ENCODE peak calls at places on chromosome X, in six cellular contexts. D, K, T, H, O and U are unnamed samples.

GRCh38 chrX:64176876-64177275 is 28.6 kb downstream of the AMER1 start:
- DNase-seq in D (no peak), O (no peak), H (no peak), T (no peak), K (no peak), U (no peak)

GRCh38 chrX:132837971-132838370 is 120.5 kb downstream of the HS6ST2 start:
- DNase-seq in H (no peak), K (no peak), T (no peak), D (no peak), O (peak; percentile 65), U (no peak)

GRCh38 chrX:39070009-39070408 is 268.8 kb downstream of the MID1IP1 start:
- DNase-seq in D (no peak), T (no peak), K (no peak), H (no peak), O (no peak), U (no peak)

GRCh38 chrX:108018659-108019381 is 26.0 kb upstream of the VSIG1 start:
- DNase-seq in H (no peak), T (no peak), D (no peak), O (no peak), K (no peak), U (no peak)

GRCh38 chrX:96591418-96591817 is 93.2 kb upstream of the DIAPH2 start:
- DNase-seq in D (no peak), O (no peak), T (no peak), H (no peak), K (no peak), U (no peak)

GRCh38 chrX:132227383-132228112 is 8.3 kb upstream of the RAP2C start:
- DNase-seq in H (no peak), T (no peak), O (no peak), K (no peak), D (no peak), U (peak; percentile 64)

GRCh38 chrX:150547511-150548115 is 20.8 kb upstream of the MTM1 start:
- DNase-seq in O (peak; percentile 68), H (peak; percentile 64), D (peak; percentile 85), T (peak; percentile 62), K (peak; percentile 68), U (peak; percentile 81)

GRCh38 chrX:330726-331144 is 12.1 kb upstream of the GTPBP6 start:
- DNase-seq in K (no peak), H (no peak), D (peak; percentile 56), O (no peak), T (peak; percentile 39), U (no peak)

GRCh38 chrX:22445880-22446279 is 173.2 kb downstream of the CBLL2 start:
- DNase-seq in D (no peak), K (no peak), O (no peak), H (no peak), T (no peak), U (no peak)

GRCh38 chrX:8867454-8867853 is 66.3 kb upstream of the FAM9A start:
- DNase-seq in O (no peak), H (no peak), K (no peak), D (no peak), T (no peak), U (no peak)

GRCh38 chrX:63713510-63713909 is 71.5 kb downstream of the ARHGEF9 start:
- DNase-seq in T (no peak), D (no peak), H (peak; percentile 2), O (no peak), K (no peak), U (no peak)

GRCh38 chrX:123481908-123482873 is 250.7 kb downstream of the THOC2 start:
- DNase-seq in H (peak; percentile 35), K (no peak), D (no peak), T (no peak), O (no peak), U (no peak)

GRCh38 chrX:114611018-114611619 is 27.2 kb downstream of the HTR2C start:
- DNase-seq in O (peak; percentile 14), K (peak; percentile 39), T (no peak), D (no peak), H (peak; percentile 68), U (no peak)

DNA sequence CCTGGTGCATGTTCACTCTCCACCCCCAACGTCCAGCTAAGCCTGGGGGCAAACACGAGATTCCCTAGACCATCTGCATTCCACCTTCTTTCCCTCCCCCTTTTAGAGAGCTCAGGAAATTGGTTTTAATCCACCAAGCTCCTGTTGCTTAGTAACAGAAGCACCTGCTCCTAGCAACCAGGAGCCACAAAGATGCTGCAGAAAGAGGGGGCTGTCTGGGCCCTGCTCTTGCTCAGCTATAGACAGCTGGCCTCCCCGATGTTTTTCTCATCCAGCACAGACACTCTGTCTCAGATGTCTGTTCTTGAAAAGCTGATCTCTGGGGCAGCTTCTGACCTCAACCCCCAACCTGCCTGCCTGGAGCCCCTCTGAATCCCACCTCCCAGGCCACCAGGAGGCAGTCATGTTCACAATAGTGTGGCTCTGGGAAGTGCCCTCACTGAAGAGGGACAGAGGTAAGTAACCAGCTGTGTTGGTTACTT is 71.5 kb downstream of the SLC16A2 start:
- DNase-seq in H (peak; percentile 66), K (no peak), D (no peak), O (no peak), T (no peak), U (no peak)
- H3K4me3 ChIP-seq in H (no peak overlapping the region), K (no peak overlapping the region), D (no peak overlapping the region), O (no peak overlapping the region), T (no peak overlapping the region), U (no peak overlapping the region)

GRCh38 chrX:54180403-54180802 is 2.7 kb downstream of the FAM120C start:
- DNase-seq in O (no peak), K (no peak), H (no peak), T (no peak), D (no peak), U (no peak)
- H3K4me1 ChIP-seq in O (peaks cover 18% of the 10 kb centered on the region), K (peaks cover 5% of the 10 kb centered on the region), H (peaks cover 11% of the 10 kb centered on the region), T (no peaks in the 10 kb centered on the region), D (peaks cover 37% of the 10 kb centered on the region), U (peaks cover 28% of the 10 kb centered on the region)

GRCh38 chrX:2317527-2318055 is 183.2 kb downstream of the DHRSX start:
- DNase-seq in T (no peak), O (no peak), H (no peak), K (peak; percentile 11), D (no peak), U (no peak)
- TF ChIP-seq POLR2AphosphoS5 in T (no peak), O (no peak), H (no peak), K (peak; percentile 34), D (no peak), U (no peak)

DNA sequence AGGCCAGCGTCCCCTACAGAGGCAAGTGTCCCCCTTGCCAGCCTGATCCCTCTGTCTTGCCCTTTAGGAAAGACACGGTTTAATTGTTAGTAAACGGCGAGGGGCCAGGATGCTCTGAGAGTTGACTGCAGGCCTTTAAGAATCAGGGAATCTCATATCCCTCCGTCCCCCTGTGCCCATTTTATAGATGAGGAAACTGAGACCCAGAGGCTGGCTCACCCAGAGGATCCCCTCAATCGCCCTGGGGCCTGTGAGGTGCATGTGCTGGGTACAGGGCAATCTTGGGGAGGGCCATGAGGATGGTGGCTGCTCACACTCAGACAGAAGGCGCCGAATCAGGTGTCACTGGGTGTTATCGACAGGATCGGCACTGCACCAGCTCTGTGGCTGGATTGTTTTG is 575 bp downstream of the ZNF185 start:
- DNase-seq in D (no peak), O (no peak), K (no peak), T (no peak), H (no peak), U (no peak)
- H3K4me3 ChIP-seq in D (no peak overlapping the region), O (peak overlapping the region; percentile 6), K (no peak overlapping the region), T (peak overlapping the region; percentile 65), H (peak overlapping the region; percentile 55), U (peak overlapping the region; percentile 42)

GRCh38 chrX:1384738-1385250 is 7.1 kb downstream of the SLC25A6 start:
- DNase-seq in O (no peak), H (no peak), K (peak; percentile 4), D (peak; percentile 60), T (no peak), U (no peak)

GRCh38 chrX:1378306-1378758 is 13.6 kb downstream of the SLC25A6 start:
- DNase-seq in K (peak; percentile 7), D (no peak), O (no peak), H (no peak), T (no peak), U (no peak)

GRCh38 chrX:1385824-1386223 is 6.1 kb downstream of the SLC25A6 start:
- DNase-seq in T (peak; percentile 30), O (no peak), H (no peak), D (no peak), K (peak; percentile 3), U (peak; percentile 51)

GRCh38 chrX:1385251-1385794 is 6.6 kb downstream of the SLC25A6 start:
- DNase-seq in H (no peak), T (no peak), D (peak; percentile 53), K (peak; percentile 3), O (no peak), U (peak; percentile 73)

GRCh38 chrX:1380672-1381233 is 11.2 kb downstream of the SLC25A6 start:
- DNase-seq in H (no peak), O (no peak), D (peak; percentile 63), K (peak; percentile 16), T (peak; percentile 40), U (no peak)
- H3K4me1 ChIP-seq in H (no peaks in the 10 kb centered on the region), O (peaks cover 17% of the 10 kb centered on the region), D (no peaks in the 10 kb centered on the region), K (peaks cover 26% of the 10 kb centered on the region), T (no peaks in the 10 kb centered on the region), U (no peaks in the 10 kb centered on the region)

DNA sequence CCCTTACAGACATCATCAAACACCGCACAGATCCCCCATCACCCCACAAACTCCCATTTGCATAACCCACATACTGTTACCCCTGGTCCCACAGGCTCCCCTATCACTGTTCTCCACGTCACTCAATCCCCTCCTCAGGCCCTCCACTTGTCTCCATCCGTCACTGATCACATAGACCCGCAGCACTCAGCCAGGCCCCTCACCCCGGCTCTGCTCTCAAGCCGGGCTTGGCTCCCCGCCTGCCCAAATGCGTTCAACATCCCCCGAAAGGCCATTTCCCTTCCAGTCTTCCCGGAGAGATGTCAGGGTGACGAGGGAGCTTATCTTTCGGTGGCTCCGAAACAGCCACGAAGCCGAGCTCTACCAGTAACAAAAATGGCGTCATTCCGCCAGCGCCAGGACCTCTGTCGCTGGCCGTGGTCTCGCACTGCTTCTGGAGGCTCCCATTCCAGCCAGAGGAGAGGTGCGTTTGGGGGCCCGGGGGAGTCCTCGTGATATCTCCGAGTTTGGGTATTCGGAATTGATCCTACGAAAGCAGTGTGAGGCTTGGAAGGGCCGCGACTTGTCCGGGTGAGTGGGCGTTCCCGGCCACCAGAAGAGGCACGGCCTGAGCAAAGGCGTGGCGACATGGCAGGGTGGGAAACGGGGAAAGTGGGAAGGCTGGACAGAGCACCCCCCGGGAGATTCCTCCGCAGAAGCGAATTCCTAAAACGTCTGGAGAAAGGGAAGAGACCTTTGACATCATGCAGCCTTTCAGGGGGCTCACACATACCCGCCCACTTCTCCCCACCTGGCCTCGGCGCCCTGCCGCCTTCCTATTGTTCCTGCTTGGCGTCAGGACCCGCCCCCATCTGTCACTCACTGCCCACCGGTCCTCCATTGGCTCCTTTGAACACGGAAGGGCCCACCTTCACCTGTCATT is at the start of gene ZNF630:
- DNase-seq in O (peak; percentile 85), T (peak; percentile 68), K (peak; percentile 39), H (peak; percentile 82), D (peak; percentile 88), U (peak; percentile 80)
- TF ChIP-seq POLR2AphosphoS5 in O (peak; percentile 13), T (peak; percentile 24), K (no peak), H (peak; percentile 3), D (peak; percentile 49), U (no peak)

GRCh38 chrX:46587753-46588171 is 14.2 kb downstream of the CHST7 start:
- DNase-seq in H (no peak), K (no peak), D (no peak), T (no peak), O (no peak), U (no peak)
- H3K4me3 ChIP-seq in H (peak overlapping the region; percentile 39), K (no peak overlapping the region), D (no peak overlapping the region), T (peak overlapping the region; percentile 37), O (no peak overlapping the region), U (no peak overlapping the region)

GRCh38 chrX:10833299-10834169 is 213.1 kb upstream of the MID1 start:
- DNase-seq in T (peak; percentile 50), K (no peak), O (peak; percentile 70), D (peak; percentile 71), H (peak; percentile 65), U (peak; percentile 58)
- H3K4me1 ChIP-seq in T (no peaks in the 10 kb centered on the region), K (no peaks in the 10 kb centered on the region), O (no peaks in the 10 kb centered on the region), D (peaks cover 18% of the 10 kb centered on the region), H (peaks cover 12% of the 10 kb centered on the region), U (peaks cover 2% of the 10 kb centered on the region)

GRCh38 chrX:141278306-141278705 is 36.0 kb upstream of the SPANXC start:
- DNase-seq in D (no peak), T (no peak), H (peak; percentile 53), K (peak; percentile 13), O (no peak), U (no peak)
- TF ChIP-seq POLR2AphosphoS5 in D (no peak), T (no peak), H (no peak), K (no peak), O (no peak), U (no peak)